ENCODE peak calls at places on chromosome X, in seven cellular contexts. One of them, this sample, is unnamed.

GRCh38 chrX:13059269-13059668 is 14.8 kb upstream of the FAM9C start:
- DNase-seq in endodermal cell: no peak
- DNase-seq in choroid plexus epithelial cell: no peak
- DNase-seq in endothelial cell of umbilical vein: no peak
- DNase-seq in BE2C: no peak
- DNase-seq in mucosa of descending colon: no peak
- DNase-seq in foreskin fibroblast: no peak
- DNase-seq in this sample: no peak

GRCh38 chrX:38166478-38167083 is 54.1 kb downstream of the SRPX start:
- DNase-seq in endodermal cell: no peak
- DNase-seq in choroid plexus epithelial cell: peak
- DNase-seq in endothelial cell of umbilical vein: peak
- DNase-seq in BE2C: peak
- DNase-seq in mucosa of descending colon: no peak
- DNase-seq in foreskin fibroblast: peak
- DNase-seq in this sample: peak

GRCh38 chrX:118177708-118178107 is 61.1 kb upstream of the KLHL13 start:
- DNase-seq in endodermal cell: no peak
- DNase-seq in choroid plexus epithelial cell: no peak
- DNase-seq in endothelial cell of umbilical vein: no peak
- DNase-seq in BE2C: no peak
- DNase-seq in mucosa of descending colon: no peak
- DNase-seq in foreskin fibroblast: no peak
- DNase-seq in this sample: no peak

GRCh38 chrX:19697416-19697815 is 182.1 kb upstream of the MAP3K15 start:
- DNase-seq in endodermal cell: no peak
- DNase-seq in choroid plexus epithelial cell: no peak
- DNase-seq in endothelial cell of umbilical vein: no peak
- DNase-seq in BE2C: no peak
- DNase-seq in mucosa of descending colon: no peak
- DNase-seq in foreskin fibroblast: peak
- DNase-seq in this sample: peak

GRCh38 chrX:40734956-40735317 is 405 bp downstream of the MED14 start:
- DNase-seq in endodermal cell: no peak
- DNase-seq in choroid plexus epithelial cell: peak
- DNase-seq in endothelial cell of umbilical vein: peak
- DNase-seq in BE2C: no peak
- DNase-seq in mucosa of descending colon: no peak
- DNase-seq in foreskin fibroblast: peak
- DNase-seq in this sample: peak

GRCh38 chrX:318739-319578 is at the start of gene GTPBP6:
- DNase-seq in endodermal cell: peak
- DNase-seq in choroid plexus epithelial cell: peak
- DNase-seq in endothelial cell of umbilical vein: peak
- DNase-seq in BE2C: peak
- DNase-seq in mucosa of descending colon: peak
- DNase-seq in foreskin fibroblast: peak
- DNase-seq in this sample: peak

GRCh38 chrX:12567857-12568256 is 223.4 kb upstream of the PRPS2 start:
- DNase-seq in endodermal cell: no peak
- DNase-seq in choroid plexus epithelial cell: peak
- DNase-seq in endothelial cell of umbilical vein: peak
- DNase-seq in BE2C: no peak
- DNase-seq in mucosa of descending colon: no peak
- DNase-seq in foreskin fibroblast: peak
- DNase-seq in this sample: peak

GRCh38 chrX:47179221-47179927 is 14.3 kb upstream of the UBA1 start:
- DNase-seq in endodermal cell: peak
- DNase-seq in choroid plexus epithelial cell: peak
- DNase-seq in endothelial cell of umbilical vein: no peak
- DNase-seq in BE2C: no peak
- DNase-seq in mucosa of descending colon: no peak
- DNase-seq in foreskin fibroblast: peak
- DNase-seq in this sample: peak

GRCh38 chrX:146243071-146243470 is 425.4 kb downstream of the SLITRK2 start:
- DNase-seq in endodermal cell: no peak
- DNase-seq in choroid plexus epithelial cell: no peak
- DNase-seq in endothelial cell of umbilical vein: no peak
- DNase-seq in BE2C: no peak
- DNase-seq in mucosa of descending colon: no peak
- DNase-seq in foreskin fibroblast: no peak
- DNase-seq in this sample: no peak

GRCh38 chrX:129577473-129577872 is 37.4 kb downstream of the OCRL start:
- DNase-seq in endodermal cell: no peak
- DNase-seq in choroid plexus epithelial cell: peak
- DNase-seq in endothelial cell of umbilical vein: peak
- DNase-seq in BE2C: peak
- DNase-seq in mucosa of descending colon: no peak
- DNase-seq in foreskin fibroblast: peak
- DNase-seq in this sample: peak

GRCh38 chrX:132206259-132206658 is 13.0 kb downstream of the RAP2C start:
- DNase-seq in endodermal cell: no peak
- DNase-seq in choroid plexus epithelial cell: peak
- DNase-seq in endothelial cell of umbilical vein: peak
- DNase-seq in BE2C: no peak
- DNase-seq in mucosa of descending colon: no peak
- DNase-seq in foreskin fibroblast: no peak
- DNase-seq in this sample: no peak

DNA sequence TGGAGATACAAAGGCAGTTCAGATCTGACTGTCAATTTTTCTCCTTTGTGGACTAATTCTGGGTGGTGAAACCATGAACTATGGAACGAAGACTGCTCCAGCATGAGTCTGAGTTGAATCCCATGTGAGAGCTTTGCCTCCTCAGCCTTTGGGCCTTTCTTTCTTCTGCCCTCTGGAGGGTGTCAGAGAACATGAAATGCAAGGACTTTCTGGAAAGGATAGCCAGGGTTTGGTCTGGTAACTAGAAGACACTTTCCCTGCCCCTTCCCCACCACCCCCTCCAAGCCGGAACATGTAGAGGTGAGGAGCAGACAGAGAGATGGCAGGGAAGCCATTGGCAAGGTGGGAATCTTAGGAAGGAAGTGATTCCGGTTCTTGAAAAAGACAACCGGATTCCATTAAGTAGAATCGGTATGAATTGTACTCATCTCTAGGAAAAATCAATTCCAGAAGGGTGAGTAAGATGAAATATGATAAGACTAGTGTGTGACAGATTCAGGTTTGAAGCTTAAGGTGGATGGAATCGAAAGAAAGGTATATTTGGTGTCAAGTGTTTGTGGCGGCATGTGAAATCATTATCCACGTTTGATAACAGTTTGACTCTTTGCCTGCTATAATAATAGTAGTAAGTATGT is 19.0 kb downstream of the FHL1 start:
- DNase-seq in endodermal cell: no peak
- DNase-seq in choroid plexus epithelial cell: peak
- DNase-seq in endothelial cell of umbilical vein: no peak
- DNase-seq in BE2C: no peak
- DNase-seq in mucosa of descending colon: no peak
- DNase-seq in foreskin fibroblast: peak
- DNase-seq in this sample: peak
- TF ChIP-seq CTCF in endodermal cell: peak
- TF ChIP-seq CTCF in choroid plexus epithelial cell: peak
- TF ChIP-seq CTCF in endothelial cell of umbilical vein: peak
- TF ChIP-seq CTCF in BE2C: peak
- TF ChIP-seq CTCF in mucosa of descending colon: no peak
- TF ChIP-seq CTCF in foreskin fibroblast: peak
- TF ChIP-seq CTCF in this sample: peak

DNA sequence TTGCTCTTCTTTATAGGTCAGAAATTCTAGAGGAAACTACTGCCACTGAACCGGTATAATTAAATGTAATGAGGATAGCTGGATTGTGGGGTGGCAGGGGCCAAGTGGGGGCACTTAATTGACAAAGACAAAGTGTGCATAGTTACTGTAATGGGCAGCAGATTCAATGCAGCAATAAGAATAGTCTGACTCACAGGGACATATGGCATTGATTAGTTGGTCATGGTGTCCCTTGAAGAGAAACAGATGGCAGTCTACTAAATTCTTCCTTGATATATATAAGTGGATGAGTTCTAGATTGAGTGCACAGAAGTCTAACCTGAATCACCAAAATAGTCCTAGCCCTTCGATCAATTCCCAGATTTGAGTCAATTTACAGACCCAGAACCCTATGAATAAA is 31.5 kb downstream of the ETDC start:
- DNase-seq in endodermal cell: no peak
- DNase-seq in choroid plexus epithelial cell: no peak
- DNase-seq in endothelial cell of umbilical vein: no peak
- DNase-seq in BE2C: peak
- DNase-seq in mucosa of descending colon: no peak
- DNase-seq in foreskin fibroblast: peak
- DNase-seq in this sample: peak
- H3K4me3 ChIP-seq in endodermal cell: peak
- H3K4me3 ChIP-seq in choroid plexus epithelial cell: no peak
- H3K4me3 ChIP-seq in endothelial cell of umbilical vein: no peak
- H3K4me3 ChIP-seq in BE2C: peak
- H3K4me3 ChIP-seq in mucosa of descending colon: no peak
- H3K4me3 ChIP-seq in foreskin fibroblast: peak
- H3K4me3 ChIP-seq in this sample: no peak

GRCh38 chrX:104647084-104647483 is 81.1 kb downstream of the IL1RAPL2 start:
- DNase-seq in endodermal cell: no peak
- DNase-seq in choroid plexus epithelial cell: no peak
- DNase-seq in endothelial cell of umbilical vein: no peak
- DNase-seq in BE2C: no peak
- DNase-seq in mucosa of descending colon: no peak
- DNase-seq in foreskin fibroblast: no peak
- DNase-seq in this sample: no peak

GRCh38 chrX:104641176-104641575 is 75.2 kb downstream of the IL1RAPL2 start:
- DNase-seq in endodermal cell: peak
- DNase-seq in choroid plexus epithelial cell: no peak
- DNase-seq in endothelial cell of umbilical vein: no peak
- DNase-seq in BE2C: no peak
- DNase-seq in mucosa of descending colon: no peak
- DNase-seq in foreskin fibroblast: no peak
- DNase-seq in this sample: no peak
- TF ChIP-seq CTCF in endodermal cell: peak
- TF ChIP-seq CTCF in choroid plexus epithelial cell: no peak
- TF ChIP-seq CTCF in endothelial cell of umbilical vein: no peak
- TF ChIP-seq CTCF in BE2C: no peak
- TF ChIP-seq CTCF in mucosa of descending colon: no peak
- TF ChIP-seq CTCF in foreskin fibroblast: no peak
- TF ChIP-seq CTCF in this sample: no peak

DNA sequence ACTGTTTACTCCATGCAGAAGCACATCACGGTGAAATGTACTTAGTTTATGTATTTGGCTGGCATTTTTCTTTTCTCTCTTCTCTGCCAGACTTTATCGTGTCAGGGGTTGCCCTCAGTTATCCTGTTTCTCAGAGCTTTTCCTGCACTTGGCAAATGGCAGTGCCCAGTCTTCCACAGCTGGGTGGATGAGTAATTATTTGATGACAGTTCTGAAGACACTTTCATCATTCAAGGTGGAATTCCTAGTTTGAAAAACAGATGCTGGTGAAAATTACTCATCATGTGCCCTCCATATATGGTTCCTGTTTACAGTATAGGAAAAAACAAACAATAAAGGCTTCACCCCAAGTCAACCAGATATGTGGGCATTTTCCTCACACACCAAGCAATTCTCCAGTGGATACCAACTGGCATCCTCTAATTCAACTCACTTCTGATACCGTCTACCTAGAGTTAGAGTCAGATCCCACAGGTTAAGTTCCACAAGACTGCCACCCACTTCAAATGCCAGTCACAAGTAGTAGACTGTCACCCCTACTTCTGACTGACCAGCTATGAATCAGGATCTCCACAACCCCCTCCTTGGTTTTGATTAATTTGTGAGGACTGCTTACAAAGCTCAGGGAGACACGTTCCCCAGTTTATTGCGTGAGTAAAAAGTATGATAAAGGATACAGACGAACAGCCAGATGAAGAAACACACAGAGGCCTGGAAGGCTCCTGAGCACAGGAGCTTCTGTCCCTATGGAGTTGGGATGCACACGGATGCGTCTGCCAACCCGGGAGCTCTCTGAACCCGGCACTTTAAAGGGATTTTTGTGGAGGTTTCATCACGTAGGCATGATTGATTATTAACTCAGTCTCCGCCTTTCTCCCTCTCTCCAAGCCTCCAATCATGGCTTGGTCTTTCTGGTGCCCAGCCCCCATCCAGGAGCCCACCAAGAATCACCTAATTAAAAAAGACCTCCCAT is 72.9 kb downstream of the CLDN34 start:
- DNase-seq in endodermal cell: no peak
- DNase-seq in choroid plexus epithelial cell: no peak
- DNase-seq in endothelial cell of umbilical vein: peak
- DNase-seq in BE2C: no peak
- DNase-seq in mucosa of descending colon: no peak
- DNase-seq in foreskin fibroblast: peak
- DNase-seq in this sample: peak
- H3K4me3 ChIP-seq in endodermal cell: no peak
- H3K4me3 ChIP-seq in choroid plexus epithelial cell: no peak
- H3K4me3 ChIP-seq in endothelial cell of umbilical vein: no peak
- H3K4me3 ChIP-seq in BE2C: no peak
- H3K4me3 ChIP-seq in mucosa of descending colon: no peak
- H3K4me3 ChIP-seq in foreskin fibroblast: no peak
- H3K4me3 ChIP-seq in this sample: no peak

DNA sequence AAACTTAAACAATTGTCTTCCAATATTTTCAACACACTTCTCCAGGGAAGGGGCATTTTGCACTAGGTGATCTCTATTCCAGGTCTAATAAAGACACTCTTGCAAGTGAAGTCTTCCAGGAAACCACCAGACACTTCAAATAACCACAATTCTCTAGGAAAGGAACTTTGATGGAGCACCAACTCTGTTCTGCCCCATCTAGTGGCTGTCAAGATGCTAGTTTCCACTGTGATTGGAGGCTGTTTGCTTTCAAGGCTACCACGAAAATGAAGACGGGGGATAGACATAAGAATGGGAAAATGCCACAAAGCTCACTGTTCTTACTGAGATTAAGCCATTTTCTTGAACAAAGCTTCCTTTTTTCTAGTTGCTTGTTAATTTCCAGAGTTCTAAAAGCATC is 100.6 kb upstream of the F9 start:
- DNase-seq in endodermal cell: no peak
- DNase-seq in choroid plexus epithelial cell: no peak
- DNase-seq in endothelial cell of umbilical vein: no peak
- DNase-seq in BE2C: no peak
- DNase-seq in mucosa of descending colon: no peak
- DNase-seq in foreskin fibroblast: no peak
- DNase-seq in this sample: no peak
- TF ChIP-seq CTCF in endodermal cell: peak
- TF ChIP-seq CTCF in choroid plexus epithelial cell: no peak
- TF ChIP-seq CTCF in endothelial cell of umbilical vein: no peak
- TF ChIP-seq CTCF in BE2C: no peak
- TF ChIP-seq CTCF in mucosa of descending colon: no peak
- TF ChIP-seq CTCF in foreskin fibroblast: no peak
- TF ChIP-seq CTCF in this sample: no peak